ENCODE peak calls at places on chromosomes 12 and 14, in seven cellular contexts. H, K, B, I, V, M and J are unnamed samples.

GRCh38 chr12:31220061-31220460 is 105.9 kb downstream of the SINHCAF start:
- DNase-seq in M (no peak), H (no peak), B (no peak), V (peak; percentile 21), I (no peak), K (no peak), J (no peak)

GRCh38 chr14:24367506-24368214 is at the start of gene NFATC4:
- DNase-seq in H (peak; percentile 89), V (peak; percentile 47), B (no peak), M (peak; percentile 63), I (peak; percentile 87), K (peak; percentile 96), J (peak; percentile 95)

GRCh38 chr12:3129301-3130052 is 52.3 kb downstream of the TSPAN9 start:
- DNase-seq in M (no peak), V (no peak), H (no peak), K (peak; percentile 84), B (no peak), I (no peak), J (no peak)

GRCh38 chr12:58513866-58514265 is 406.4 kb downstream of the LRIG3 start:
- DNase-seq in I (no peak), K (no peak), V (no peak), M (no peak), B (no peak), H (no peak), J (no peak)

GRCh38 chr12:122235741-122236140 is 9.9 kb upstream of the DIABLO start:
- DNase-seq in I (no peak), M (no peak), V (no peak), H (no peak), K (no peak), B (no peak), J (no peak)

GRCh38 chr12:77324763-77325468 is 259.5 kb upstream of the E2F7 start:
- DNase-seq in K (peak; percentile 66), B (peak; percentile 60), I (no peak), H (peak; percentile 62), V (peak; percentile 36), M (peak; percentile 53), J (peak; percentile 35)

GRCh38 chr12:12172106-12172511 is 94.7 kb downstream of the LRP6 start:
- DNase-seq in V (no peak), M (no peak), I (no peak), K (peak; percentile 46), H (no peak), B (peak; percentile 70), J (no peak)

GRCh38 chr12:72271401-72271740 is 799 bp upstream of the TRHDE start:
- DNase-seq in V (peak; percentile 82), K (no peak), B (peak; percentile 1), H (peak; percentile 5), I (no peak), M (no peak), J (no peak)

GRCh38 chr12:103326190-103326589 is 169.6 kb downstream of the C12orf42 start:
- DNase-seq in K (no peak), M (no peak), B (no peak), I (no peak), H (no peak), V (no peak), J (peak; percentile 33)

GRCh38 chr12:92543359-92543758 is 159.4 kb upstream of the PLEKHG7 start:
- DNase-seq in B (no peak), H (no peak), V (peak; percentile 77), M (no peak), I (no peak), K (peak; percentile 22), J (no peak)

GRCh38 chr12:2582631-2583616 is 211.8 kb upstream of the FKBP4 start:
- DNase-seq in B (peak; percentile 57), V (peak; percentile 31), K (peak; percentile 44), I (no peak), M (peak; percentile 40), H (peak; percentile 58), J (peak; percentile 48)

GRCh38 chr12:12167847-12168246 is 97.1 kb downstream of the BCL2L14 start:
- DNase-seq in V (no peak), K (no peak), H (no peak), B (no peak), M (no peak), I (no peak), J (no peak)

GRCh38 chr14:90721619-90722305 is 94.5 kb downstream of the TTC7B start:
- DNase-seq in H (no peak), I (no peak), M (no peak), K (peak; percentile 57), B (no peak), V (no peak), J (no peak)

GRCh38 chr12:2535583-2536187 is 259.1 kb upstream of the FKBP4 start:
- DNase-seq in V (no peak), H (no peak), I (no peak), M (no peak), B (no peak), K (peak; percentile 3), J (no peak)

GRCh38 chr14:69475194-69475818 is 9.2 kb upstream of the PLEKHD1 start:
- DNase-seq in M (no peak), B (no peak), V (no peak), I (no peak), K (peak; percentile 24), H (no peak), J (peak; percentile 52)
- TF ChIP-seq CTCF in M (no peak), B (peak; percentile 55), V (no peak), I (no peak), K (peak; percentile 43), H (peak; percentile 30), J (peak; percentile 77)

GRCh38 chr12:49126852-49127763 is 4.1 kb downstream of the TUBA1B start:
- DNase-seq in H (no peak), K (no peak), B (no peak), I (no peak), M (no peak), V (no peak), J (no peak)

GRCh38 chr12:49121047-49121696 is 10.0 kb downstream of the TUBA1B start:
- DNase-seq in I (no peak), B (no peak), M (no peak), H (peak; percentile 48), V (peak; percentile 24), K (peak; percentile 82), J (peak; percentile 26)
- TF ChIP-seq CTCF in I (peak; percentile 65), B (peak; percentile 23), M (peak; percentile 80), H (peak; percentile 74), V (no peak), K (peak; percentile 81), J (peak; percentile 62)

GRCh38 chr14:104136472-104137296 is 1.7 kb upstream of the KIF26A start:
- DNase-seq in I (no peak), M (no peak), V (peak; percentile 2), H (no peak), B (no peak), K (no peak), J (no peak)

GRCh38 chr14:104133496-104133895 is 4.9 kb upstream of the KIF26A start:
- DNase-seq in H (no peak), K (no peak), B (no peak), V (peak; percentile 1), I (no peak), M (no peak), J (no peak)

GRCh38 chr14:104134061-104134965 is 4.1 kb upstream of the KIF26A start:
- DNase-seq in M (no peak), I (no peak), B (no peak), K (no peak), V (peak; percentile 1), H (no peak), J (no peak)

GRCh38 chr14:104135904-104136471 is 2.4 kb upstream of the KIF26A start:
- DNase-seq in K (no peak), M (no peak), I (no peak), H (no peak), B (no peak), V (peak; percentile 1), J (no peak)

DNA sequence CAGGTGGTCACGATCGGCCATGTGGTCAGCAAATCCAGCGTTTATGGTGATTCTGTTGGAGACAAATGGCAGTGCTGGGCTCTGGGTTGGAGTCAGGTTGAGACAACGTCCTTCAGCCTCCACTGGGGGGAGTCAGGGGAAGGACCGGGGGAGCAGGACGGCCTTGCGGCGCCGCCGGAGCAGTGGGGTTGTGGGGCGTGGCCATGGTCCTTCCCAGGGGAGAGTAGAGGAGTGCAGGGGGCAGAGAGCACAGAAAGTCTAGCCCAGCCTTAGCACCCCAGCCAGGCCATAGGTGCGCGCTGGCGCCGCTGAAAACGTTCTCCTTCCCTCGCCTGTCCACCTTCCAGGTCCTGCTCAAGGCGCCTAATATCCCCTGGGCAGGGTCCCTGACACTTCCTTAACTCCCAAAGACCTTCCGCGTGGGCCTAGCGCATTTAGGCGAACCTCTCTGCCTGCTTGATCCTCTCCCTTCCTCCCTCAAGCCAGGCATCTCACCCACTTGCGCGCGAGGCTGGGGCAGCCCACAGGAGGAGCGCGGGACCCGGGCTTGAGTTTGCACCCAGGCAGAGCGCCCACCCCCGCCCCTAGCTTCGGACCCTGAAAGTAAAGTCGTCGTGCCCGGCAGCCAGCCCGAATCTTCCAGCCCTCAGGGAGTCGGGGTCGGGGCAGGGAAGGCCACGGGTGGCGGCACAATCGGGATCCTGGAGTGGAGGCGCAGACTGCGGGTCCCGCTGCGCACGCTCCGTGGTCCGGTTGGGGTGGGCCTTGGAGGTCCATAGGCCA is 3.1 kb upstream of the KIF26A start:
- DNase-seq in M (no peak), I (no peak), K (peak; percentile 14), H (no peak), B (no peak), V (peak; percentile 4), J (no peak)
- TF ChIP-seq CTCF in M (no peak), I (peak; percentile 9), K (no peak), H (peak; percentile 35), B (no peak), V (no peak), J (peak; percentile 34)

GRCh38 chr14:73777420-73777819 is 63.2 kb upstream of the PNMA1 start:
- DNase-seq in K (no peak), B (no peak), M (no peak), H (no peak), I (no peak), V (no peak), J (peak; percentile 71)
- TF ChIP-seq CTCF in K (no peak), B (peak; percentile 30), M (no peak), H (peak; percentile 19), I (no peak), V (no peak), J (peak; percentile 73)

GRCh38 chr12:53251477-53252348 is 16.4 kb upstream of the ESPL1 start:
- DNase-seq in I (no peak), V (peak; percentile 82), M (peak; percentile 46), K (peak; percentile 62), B (peak; percentile 82), H (peak; percentile 72), J (peak; percentile 84)
- TF ChIP-seq CTCF in I (peak; percentile 46), V (no peak), M (peak; percentile 58), K (peak; percentile 28), B (peak; percentile 60), H (peak; percentile 56), J (peak; percentile 66)

GRCh38 chr12:132176920-132177551 is 32.8 kb downstream of the NOC4L start:
- DNase-seq in B (no peak), H (no peak), V (no peak), I (no peak), K (no peak), M (no peak), J (no peak)
- TF ChIP-seq CTCF in B (no peak), H (no peak), V (no peak), I (no peak), K (no peak), M (no peak), J (no peak)

DNA sequence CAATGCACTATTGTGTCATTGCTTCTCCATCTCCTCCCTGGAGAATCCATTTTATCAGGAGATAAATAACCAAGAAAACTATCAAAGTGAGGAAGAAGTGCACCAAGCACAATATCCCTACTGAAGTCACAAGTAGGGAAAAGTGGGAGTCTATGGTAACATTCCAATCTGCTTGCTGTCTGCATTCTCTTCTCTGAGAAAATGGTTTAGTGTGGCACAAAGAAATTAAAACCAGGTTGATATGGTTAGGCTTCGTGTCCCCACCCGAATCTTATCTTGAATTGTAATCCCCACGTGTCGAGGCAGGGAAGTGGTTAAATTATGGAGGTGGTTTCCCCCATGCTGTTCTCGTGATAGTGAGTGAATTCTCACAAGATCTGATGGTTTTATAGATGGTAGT is 209.7 kb downstream of the PRKD1 start:
- DNase-seq in K (peak; percentile 32), I (no peak), M (no peak), H (no peak), B (no peak), V (no peak), J (no peak)
- TF ChIP-seq CTCF in K (no peak), I (no peak), M (no peak), H (no peak), B (no peak), V (no peak), J (no peak)